ENCODE peak calls at places on chromosomes 3 and 15, in seven cellular contexts. Y is endothelial cell of umbilical vein, W is GM23338, C is HepG2, G is K562, T is stomach, L is vagina. X is an unnamed sample.

GRCh38 chr3:12187448-12188327 is 29.0 kb upstream of the TIMP4 start:
- DNase-seq in Y (peak; percentile 17), W (no peak), C (no peak), G (no peak), T (no peak), L (no peak), X (peak; percentile 34)

GRCh38 chr15:55823699-55824098 is 80.7 kb upstream of the PRTG start:
- DNase-seq in Y (no peak), W (no peak), C (no peak), G (no peak), T (no peak), L (no peak), X (no peak)

GRCh38 chr3:80785875-80786274 is 975.6 kb downstream of the GBE1 start:
- DNase-seq in Y (no peak), W (no peak), C (no peak), G (no peak), T (no peak), L (no peak), X (no peak)

GRCh38 chr15:29832709-29833108 is 10.4 kb upstream of the TJP1 start:
- DNase-seq in Y (no peak), W (no peak), C (no peak), G (no peak), T (no peak), L (no peak), X (no peak)

GRCh38 chr15:94582368-94582767 is 351.0 kb downstream of the MCTP2 start:
- DNase-seq in Y (peak; percentile 85), W (peak; percentile 77), C (peak; percentile 7), G (peak; percentile 14), T (no peak), L (no peak), X (no peak)

GRCh38 chr15:33071451-33071850 is 123.1 kb downstream of the FMN1 start:
- DNase-seq in Y (no peak), W (no peak), C (no peak), G (no peak), T (no peak), L (no peak), X (no peak)

GRCh38 chr3:188595890-188596376 is 442.0 kb downstream of the LPP start:
- DNase-seq in Y (no peak), W (no peak), C (no peak), G (no peak), T (no peak), L (no peak), X (no peak)

GRCh38 chr3:129604942-129605592 is 1.4 kb downstream of the PLXND1 start:
- DNase-seq in Y (no peak), W (peak; percentile 76), C (no peak), G (no peak), T (no peak), L (no peak), X (no peak)

GRCh38 chr3:66104535-66104934 is 65.8 kb upstream of the MAGI1 start:
- DNase-seq in Y (no peak), W (no peak), C (no peak), G (no peak), T (no peak), L (no peak), X (no peak)

GRCh38 chr3:177898185-177898584 is 638.1 kb upstream of the KCNMB2 start:
- DNase-seq in Y (no peak), W (no peak), C (no peak), G (no peak), T (no peak), L (no peak), X (no peak)

GRCh38 chr15:60721232-60721576 is 242.3 kb upstream of the ICE2 start:
- DNase-seq in Y (no peak), W (no peak), C (no peak), G (no peak), T (no peak), L (no peak), X (no peak)

GRCh38 chr3:9422712-9423424 is 25.5 kb downstream of the SETD5 start:
- DNase-seq in Y (peak; percentile 99), W (peak; percentile 75), C (peak; percentile 98), G (peak; percentile 57), T (peak; percentile 87), L (peak; percentile 90), X (peak; percentile 87)

GRCh38 chr3:160686955-160687535 is 10.1 kb downstream of the ARL14 start:
- DNase-seq in Y (peak; percentile 39), W (peak; percentile 21), C (peak; percentile 6), G (peak; percentile 15), T (no peak), L (no peak), X (no peak)

GRCh38 chr3:17052348-17052747 is 167.6 kb downstream of the PLCL2 start:
- DNase-seq in Y (no peak), W (no peak), C (no peak), G (no peak), T (no peak), L (no peak), X (no peak)

GRCh38 chr3:146342971-146343370 is 92.1 kb upstream of the PLSCR4 start:
- DNase-seq in Y (no peak), W (no peak), C (no peak), G (no peak), T (no peak), L (no peak), X (no peak)

GRCh38 chr15:48644827-48645557 is 517 bp downstream of the FBN1 start:
- DNase-seq in Y (no peak), W (peak; percentile 73), C (no peak), G (no peak), T (no peak), L (no peak), X (no peak)

GRCh38 chr3:161637559-161637958 is 141.0 kb downstream of the OTOL1 start:
- DNase-seq in Y (no peak), W (no peak), C (no peak), G (no peak), T (no peak), L (no peak), X (no peak)

GRCh38 chr15:49467782-49468181 is 44.7 kb downstream of the FGF7 start:
- DNase-seq in Y (no peak), W (no peak), C (no peak), G (no peak), T (no peak), L (no peak), X (no peak)

GRCh38 chr3:15638891-15639262 is 37.3 kb downstream of the BTD start:
- DNase-seq in Y (peak; percentile 29), W (no peak), C (no peak), G (no peak), T (no peak), L (no peak), X (no peak)
- TF ChIP-seq POLR2AphosphoS5 in Y (no peak), W (no peak), C (no peak), G (no peak), T (no peak), L (no peak), X (no peak)

GRCh38 chr3:192844366-192844765 is 73.3 kb downstream of the MB21D2 start:
- DNase-seq in Y (no peak), W (no peak), C (no peak), G (no peak), T (no peak), L (no peak), X (no peak)

GRCh38 chr3:192848371-192849233 is 69.1 kb downstream of the MB21D2 start:
- DNase-seq in Y (no peak), W (no peak), C (no peak), G (no peak), T (no peak), L (no peak), X (no peak)

GRCh38 chr3:192850501-192850981 is 67.1 kb downstream of the MB21D2 start:
- DNase-seq in Y (peak; percentile 47), W (no peak), C (peak; percentile 47), G (no peak), T (peak; percentile 45), L (no peak), X (peak; percentile 70)

GRCh38 chr3:192845196-192845855 is 72.3 kb downstream of the MB21D2 start:
- DNase-seq in Y (no peak), W (no peak), C (no peak), G (no peak), T (no peak), L (no peak), X (no peak)

GRCh38 chr3:192847918-192848317 is 69.7 kb downstream of the MB21D2 start:
- DNase-seq in Y (no peak), W (no peak), C (no peak), G (no peak), T (no peak), L (no peak), X (no peak)
- H3K27ac ChIP-seq in Y (no peak overlapping the region), W (no peak overlapping the region), C (no peak overlapping the region), G (no peak overlapping the region), T (no peak overlapping the region), L (no peak overlapping the region), X (no peak overlapping the region)

GRCh38 chr3:109059289-109059688 is 58.6 kb downstream of the MORC1 start:
- DNase-seq in Y (no peak), W (no peak), C (no peak), G (no peak), T (no peak), L (no peak), X (no peak)
- H3K4me3 ChIP-seq in Y (no peak overlapping the region), W (no peak overlapping the region), C (no peak overlapping the region), G (no peak overlapping the region), T (no peak overlapping the region), L (no peak overlapping the region), X (no peak overlapping the region)

DNA sequence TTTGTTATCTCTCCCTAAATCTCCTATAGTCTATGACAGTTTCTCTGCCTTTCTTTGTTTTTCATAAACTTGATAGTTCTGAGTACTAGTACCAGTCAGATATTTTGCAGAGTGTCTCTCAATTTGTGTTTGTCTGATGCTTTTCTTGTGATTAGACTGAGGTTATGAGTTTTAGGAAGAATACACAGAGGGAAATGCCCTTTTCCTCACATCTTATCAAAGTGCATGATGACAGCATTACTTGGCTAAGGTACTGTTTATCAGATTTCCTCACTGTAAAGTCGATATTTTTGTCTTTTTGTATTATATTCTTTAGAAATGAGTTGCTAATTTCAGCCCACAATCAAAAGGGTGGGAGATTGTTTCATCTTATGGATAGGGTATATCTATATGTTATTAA is 45.6 kb downstream of the GLCE start:
- DNase-seq in Y (peak; percentile 42), W (no peak), C (no peak), G (no peak), T (no peak), L (no peak), X (no peak)
- TF ChIP-seq POLR2AphosphoS5 in Y (no peak), W (no peak), C (no peak), G (no peak), T (no peak), L (no peak), X (no peak)

DNA sequence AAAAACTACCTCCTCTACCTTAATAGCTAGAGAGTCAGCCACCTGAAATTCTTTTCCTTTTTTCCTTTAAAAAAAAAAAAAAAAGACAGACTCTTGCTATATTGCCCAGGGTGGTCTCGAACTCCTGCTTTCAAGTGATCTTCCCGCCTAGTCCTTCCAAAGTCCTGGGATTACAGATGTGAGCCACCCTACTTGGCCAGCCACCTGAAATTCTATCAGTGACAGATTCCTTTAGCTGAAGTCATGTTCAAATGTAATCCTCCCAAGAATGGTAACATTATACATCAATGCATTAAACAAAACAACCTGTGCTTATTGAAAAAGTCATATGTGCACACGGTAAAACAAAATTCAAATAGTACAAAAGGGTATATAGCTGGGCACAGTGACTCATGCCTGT is 51.8 kb upstream of the ATOSA start:
- DNase-seq in Y (no peak), W (no peak), C (no peak), G (no peak), T (no peak), L (no peak), X (no peak)
- H3K27ac ChIP-seq in Y (peak overlapping the region; percentile 73), W (no peak overlapping the region), C (no peak overlapping the region), G (no peak overlapping the region), T (no peak overlapping the region), L (no peak overlapping the region), X (no peak overlapping the region)

GRCh38 chr15:23897576-23897975 is 210.5 kb upstream of the NDN start:
- DNase-seq in Y (no peak), W (peak; percentile 36), C (no peak), G (no peak), T (no peak), L (no peak), X (no peak)
- H3K4me3 ChIP-seq in Y (no peak overlapping the region), W (peak overlapping the region; percentile 42), C (no peak overlapping the region), G (no peak overlapping the region), T (no peak overlapping the region), L (peak overlapping the region; percentile 10), X (no peak overlapping the region)